ENCODE peak calls at places on chromosomes 5 and 9, in six cellular contexts. H is neuronal stem cell, X is H9, E is H1, Y is IMR-90, O is mesenchymal stem cell. F is an unnamed sample.

GRCh38 chr5:36744678-36745659 is 131.6 kb upstream of the NIPBL start:
- DNase-seq in H (peak), X (peak), O (peak), E (peak), Y (peak), F (peak)

GRCh38 chr9:122364783-122365150 is 6.1 kb upstream of the PTGS1 start:
- DNase-seq in H (no peak), O (no peak), X (no peak), Y (peak), E (no peak), F (no peak)

GRCh38 chr9:137158625-137159024 is 11.2 kb downstream of the LRRC26 start:
- DNase-seq in E (no peak), H (no peak), Y (no peak), O (no peak), X (no peak), F (no peak)

GRCh38 chr9:134283111-134283515 is 43.1 kb upstream of the RXRA start:
- DNase-seq in X (no peak), Y (peak), O (no peak), H (no peak), E (no peak), F (no peak)

GRCh38 chr9:86354048-86354881 is at the start of gene TUT7:
- DNase-seq in O (peak), E (peak), H (peak), Y (peak), X (peak), F (peak)

GRCh38 chr9:37283730-37284235 is 138.7 kb upstream of the GRHPR start:
- DNase-seq in H (no peak), O (peak), E (no peak), X (no peak), Y (peak), F (no peak)

GRCh38 chr5:6187501-6187900 is 190.8 kb downstream of the MED10 start:
- DNase-seq in H (no peak), X (no peak), E (no peak), Y (no peak), O (no peak), F (no peak)

GRCh38 chr5:37875051-37875787 is 35.4 kb upstream of the GDNF start:
- DNase-seq in H (no peak), Y (peak), O (peak), X (no peak), E (no peak), F (peak)

GRCh38 chr5:147359551-147359950 is 124.7 kb downstream of the STK32A start:
- DNase-seq in Y (no peak), H (no peak), E (no peak), X (no peak), O (no peak), F (no peak)

GRCh38 chr9:1002678-1003077 is 26.2 kb downstream of the DMRT3 start:
- DNase-seq in X (no peak), E (no peak), Y (no peak), O (no peak), H (no peak), F (no peak)

GRCh38 chr5:149438711-149439132 is 59.6 kb upstream of the IL17B start:
- DNase-seq in E (no peak), H (no peak), O (peak), X (no peak), Y (peak), F (no peak)

GRCh38 chr5:92562065-92562464 is 1019.0 kb downstream of the NR2F1-AS1 start:
- DNase-seq in H (no peak), O (no peak), E (no peak), X (no peak), Y (peak), F (no peak)

GRCh38 chr9:83166369-83166768 is 103.4 kb upstream of the RASEF start:
- DNase-seq in Y (no peak), H (no peak), O (no peak), E (no peak), X (no peak), F (no peak)

GRCh38 chr5:14041528-14042184 is 97.2 kb upstream of the DNAH5 start:
- DNase-seq in E (no peak), O (peak), Y (peak), H (no peak), X (no peak), F (peak)

GRCh38 chr5:159104058-159104651 is 4.4 kb upstream of the EBF1 start:
- DNase-seq in E (no peak), H (peak), X (peak), Y (peak), O (peak), F (no peak)

GRCh38 chr5:107985144-107985543 is 314.4 kb upstream of the EFNA5 start:
- DNase-seq in Y (no peak), E (no peak), O (no peak), H (no peak), X (no peak), F (no peak)

GRCh38 chr9:118928723-118929122 is 440.5 kb downstream of the BRINP1 start:
- DNase-seq in E (no peak), X (peak), H (peak), Y (no peak), O (no peak), F (no peak)

GRCh38 chr5:179215576-179215975 is 129.7 kb downstream of the ADAMTS2 start:
- DNase-seq in Y (peak), O (no peak), X (no peak), E (no peak), H (no peak), F (no peak)
- H3K14ac ChIP-seq in Y (no peak), O (no peak), X (no peak), E (no peak), H (no peak), F (no peak)

DNA sequence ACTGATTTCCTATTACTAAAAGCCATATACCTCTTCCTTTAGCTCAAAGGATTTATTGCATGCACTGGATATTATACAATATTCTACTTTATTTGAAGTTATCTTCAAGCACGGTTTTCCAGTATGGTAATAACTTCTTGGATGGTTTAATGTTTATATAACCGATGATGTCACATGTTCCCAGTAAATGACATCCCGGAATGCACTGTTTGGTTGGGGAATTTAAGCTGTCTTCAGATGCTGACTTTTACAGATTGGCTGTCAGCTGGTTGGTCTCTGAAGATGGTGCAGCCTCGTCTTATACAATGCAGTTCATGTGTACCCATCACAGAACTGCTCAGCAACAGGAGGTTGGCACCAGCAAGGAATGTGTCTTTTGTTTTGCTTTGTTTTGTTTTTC is 143.9 kb downstream of the PRKACG start:
- DNase-seq in E (no peak), Y (no peak), X (no peak), O (no peak), H (no peak), F (no peak)
- H2AK5ac ChIP-seq in E (peak), Y (no peak), X (peak), O (no peak), H (no peak), F (no peak)

DNA sequence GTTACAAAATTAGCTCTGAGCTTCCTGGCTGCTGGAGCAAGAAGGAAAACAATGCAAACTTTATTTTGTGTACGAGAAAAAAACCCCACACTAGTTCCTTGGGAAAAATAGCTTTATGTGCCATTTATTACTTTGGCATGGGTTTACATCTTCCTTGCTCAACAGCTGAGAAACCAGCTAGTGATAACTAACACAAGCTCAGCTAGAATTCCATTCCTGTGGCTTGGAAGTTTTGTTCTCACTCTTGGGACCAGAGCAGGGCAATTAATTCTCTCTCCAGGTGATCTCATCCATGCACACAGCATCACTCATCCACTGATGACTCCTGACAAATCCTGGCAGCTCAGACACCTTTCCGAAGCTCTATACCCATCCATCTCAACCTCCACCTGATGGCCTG is 104.1 kb downstream of the CRB2 start:
- DNase-seq in Y (no peak), H (no peak), X (no peak), O (no peak), E (no peak), F (no peak)
- H3K14ac ChIP-seq in Y (no peak), H (no peak), X (no peak), O (no peak), E (no peak), F (no peak)

DNA sequence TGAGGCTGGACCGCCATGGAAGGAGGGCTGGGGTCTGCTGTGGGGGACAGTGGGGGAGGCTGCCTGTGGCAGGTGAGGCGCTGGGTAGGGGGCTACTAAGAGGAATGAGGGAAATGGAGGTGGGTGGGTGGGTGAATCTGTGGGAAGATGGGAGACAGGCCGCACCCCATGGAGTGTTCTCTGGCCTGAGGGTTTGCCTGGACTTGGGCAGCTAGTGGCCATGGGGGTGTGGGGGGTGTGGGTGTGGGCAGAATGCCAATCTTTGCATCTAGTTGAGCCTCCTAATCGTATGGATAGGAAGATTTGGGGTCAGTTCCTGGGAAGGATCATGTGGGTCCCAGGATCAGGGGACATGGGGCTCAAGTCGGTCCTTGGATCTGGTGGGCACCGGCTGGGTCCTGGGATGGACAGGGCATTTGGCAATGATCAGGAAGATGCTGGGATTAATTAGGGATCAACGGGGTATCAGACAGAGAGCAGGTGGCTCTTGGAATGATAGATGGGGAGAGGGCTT is 518 bp downstream of the ZDHHC12 start:
- DNase-seq in H (peak), X (peak), O (peak), Y (no peak), E (no peak), F (no peak)
- H2AK5ac ChIP-seq in H (peak), X (no peak), O (no peak), Y (peak), E (peak), F (peak)

GRCh38 chr5:50975840-50976239 is 309.4 kb downstream of the PARP8 start:
- DNase-seq in Y (no peak), X (no peak), O (no peak), H (no peak), E (no peak), F (no peak)

GRCh38 chr5:50984628-50985027 is 318.2 kb downstream of the PARP8 start:
- DNase-seq in O (no peak), X (no peak), E (no peak), Y (no peak), H (no peak), F (no peak)

GRCh38 chr5:50978903-50979302 is 312.5 kb downstream of the PARP8 start:
- DNase-seq in Y (no peak), O (no peak), X (no peak), E (no peak), H (no peak), F (no peak)
- H3K14ac ChIP-seq in Y (no peak), O (no peak), X (no peak), E (no peak), H (no peak), F (no peak)

DNA sequence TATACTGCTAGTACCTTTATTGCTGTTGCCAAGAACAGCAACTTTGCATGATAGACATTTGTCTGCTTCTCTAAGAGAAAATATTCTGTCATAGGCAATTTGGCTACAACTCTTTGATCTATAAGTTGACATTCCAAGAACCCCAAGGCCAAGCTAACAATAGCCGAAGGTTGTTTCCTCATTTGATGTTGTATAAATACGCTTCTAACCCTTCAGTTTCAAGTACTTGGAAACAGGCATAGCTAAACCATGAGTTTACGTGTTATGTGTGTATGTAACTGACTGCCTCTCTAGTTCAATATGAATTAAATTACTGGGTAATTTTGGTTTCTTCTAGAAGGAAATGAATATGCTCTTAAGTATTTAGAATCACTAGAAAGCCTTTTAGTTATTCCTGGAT is 1034.0 kb downstream of the TLE4 start:
- DNase-seq in Y (peak), X (no peak), H (no peak), E (no peak), O (peak), F (no peak)
- H2AK5ac ChIP-seq in Y (no peak), X (no peak), H (no peak), E (no peak), O (no peak), F (no peak)

GRCh38 chr5:154088801-154089200 is 50.0 kb downstream of the MFAP3 start:
- DNase-seq in X (no peak), H (no peak), Y (no peak), E (no peak), O (no peak), F (no peak)

GRCh38 chr5:154084255-154084654 is 45.5 kb downstream of the MFAP3 start:
- DNase-seq in X (no peak), Y (no peak), O (no peak), E (no peak), H (no peak), F (no peak)

GRCh38 chr5:154087260-154087659 is 48.5 kb downstream of the MFAP3 start:
- DNase-seq in E (no peak), O (no peak), Y (no peak), H (no peak), X (no peak), F (no peak)

GRCh38 chr5:154086123-154086522 is 47.4 kb downstream of the MFAP3 start:
- DNase-seq in H (peak), Y (no peak), E (no peak), O (no peak), X (no peak), F (no peak)

GRCh38 chr5:154086641-154087040 is 47.9 kb downstream of the MFAP3 start:
- DNase-seq in X (no peak), E (no peak), Y (no peak), H (no peak), O (no peak), F (no peak)
- H3K14ac ChIP-seq in X (no peak), E (no peak), Y (no peak), H (no peak), O (no peak), F (no peak)